ENCODE peak calls at places on chromosomes 16 and 17, in six cellular contexts. G is GM20000, Q is mesothelial cell of epicardium, P is HFFc6, X is WTC11, M is MM.1S. C is an unnamed sample.
A peak's percentile ranks its signal among the peaks of the same experiment; 100 is the strongest.

GRCh38 chr16:60217787-60218186 is 1483.7 kb upstream of the GOT2 start:
- DNase-seq in G (no peak), Q (no peak), P (no peak), X (peak; percentile 15), M (no peak), C (no peak)

GRCh38 chr17:5581655-5582054 is 2.7 kb downstream of the NLRP1 start:
- DNase-seq in G (no peak), Q (no peak), P (no peak), X (no peak), M (no peak), C (no peak)

GRCh38 chr16:61812251-61812650 is 224.0 kb downstream of the CDH8 start:
- DNase-seq in G (no peak), Q (no peak), P (no peak), X (no peak), M (no peak), C (no peak)

GRCh38 chr17:56099649-56100048 is 53.6 kb upstream of the ANKFN1 start:
- DNase-seq in G (no peak), Q (no peak), P (peak; percentile 74), X (no peak), M (no peak), C (no peak)

GRCh38 chr17:47989700-47990099 is 18.8 kb downstream of the CDK5RAP3 start:
- DNase-seq in G (no peak), Q (no peak), P (no peak), X (no peak), M (peak; percentile 83), C (no peak)

GRCh38 chr17:82603981-82604448 is 44.2 kb downstream of the WDR45B start:
- DNase-seq in G (peak; percentile 60), Q (no peak), P (no peak), X (no peak), M (no peak), C (no peak)

GRCh38 chr17:1627987-1628855 is at the start of gene SLC43A2:
- DNase-seq in G (peak; percentile 97), Q (peak; percentile 80), P (peak; percentile 52), X (peak; percentile 91), M (peak; percentile 87), C (peak; percentile 92)

GRCh38 chr17:31015639-31016038 is 44.8 kb downstream of the RNF135 start:
- DNase-seq in G (no peak), Q (no peak), P (no peak), X (peak; percentile 17), M (no peak), C (no peak)

GRCh38 chr17:6303664-6304063 is 131.3 kb downstream of the AIPL1 start:
- DNase-seq in G (peak; percentile 34), Q (peak; percentile 74), P (no peak), X (peak; percentile 70), M (peak; percentile 49), C (peak; percentile 24)

GRCh38 chr16:1126577-1126976 is 26.3 kb upstream of the CACNA1H start:
- DNase-seq in G (no peak), Q (no peak), P (no peak), X (no peak), M (no peak), C (no peak)

GRCh38 chr16:3712830-3713476 is 4.4 kb downstream of the TRAP1 start:
- DNase-seq in G (no peak), Q (no peak), P (no peak), X (no peak), M (no peak), C (no peak)

GRCh38 chr17:43881176-43881575 is 26.2 kb downstream of the MPP2 start:
- DNase-seq in G (no peak), Q (no peak), P (no peak), X (no peak), M (no peak), C (no peak)

DNA sequence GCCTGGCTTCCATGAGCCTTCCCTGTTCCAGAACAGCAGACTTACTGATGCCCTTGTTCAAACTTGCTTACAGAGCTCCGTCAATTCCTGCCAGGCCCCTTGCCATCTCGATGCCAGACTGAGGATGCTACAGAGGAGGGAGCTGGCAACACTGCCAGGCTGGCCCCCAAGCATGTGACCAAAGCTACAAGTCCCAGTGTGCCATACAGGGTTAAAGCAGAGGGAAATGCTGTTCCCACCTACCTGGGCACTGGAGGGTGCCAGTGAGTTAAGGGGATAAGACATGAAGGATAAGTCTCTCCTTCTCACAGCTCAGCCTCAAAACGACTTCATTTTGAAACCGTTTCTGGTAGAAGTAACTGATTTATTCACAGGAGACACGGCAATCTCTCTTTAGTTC is 33.5 kb upstream of the SREBF1 start:
- DNase-seq in G (no peak), Q (no peak), P (no peak), X (no peak), M (no peak), C (no peak)
- TF ChIP-seq CTCF in G (peak; percentile 13), Q (no peak), P (no peak), X (no peak), M (no peak), C (peak; percentile 7)

DNA sequence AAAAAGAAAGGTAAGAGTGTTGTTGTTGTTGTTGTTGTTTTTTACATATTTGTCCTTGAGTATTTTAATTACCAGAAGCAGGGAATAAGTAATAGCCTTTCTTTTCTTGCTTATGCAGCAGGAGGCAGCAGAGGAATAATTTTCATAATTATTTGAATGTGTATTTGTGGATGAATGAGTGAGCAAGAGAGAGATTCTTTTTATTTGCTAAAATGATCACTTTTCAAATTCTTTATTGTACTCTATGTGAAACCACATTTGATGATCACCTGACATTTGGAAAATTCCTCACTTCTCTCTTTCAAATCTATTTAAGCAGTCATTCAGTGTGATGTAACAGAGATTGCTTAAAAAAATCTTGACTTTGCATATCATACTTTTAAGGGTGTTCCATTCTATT is 223.6 kb downstream of the BCAS3 start:
- DNase-seq in G (no peak), Q (no peak), P (peak; percentile 1), X (no peak), M (no peak), C (no peak)
- TF ChIP-seq CTCF in G (no peak), Q (no peak), P (peak; percentile 54), X (no peak), M (no peak), C (no peak)

GRCh38 chr17:61157246-61157887 is 242.3 kb upstream of the TBX2 start:
- DNase-seq in G (no peak), Q (no peak), P (peak; percentile 38), X (no peak), M (no peak), C (no peak)
- TF ChIP-seq CTCF in G (no peak), Q (no peak), P (peak; percentile 38), X (no peak), M (no peak), C (no peak)

GRCh38 chr17:73645050-73645871 is 1.0 kb upstream of the SDK2 start:
- DNase-seq in G (peak; percentile 22), Q (peak; percentile 82), P (no peak), X (peak; percentile 63), M (no peak), C (no peak)

GRCh38 chr17:73647767-73648542 is 3.7 kb upstream of the SDK2 start:
- DNase-seq in G (no peak), Q (no peak), P (no peak), X (no peak), M (no peak), C (no peak)

GRCh38 chr17:73647331-73647730 is 3.1 kb upstream of the SDK2 start:
- DNase-seq in G (no peak), Q (no peak), P (no peak), X (no peak), M (no peak), C (no peak)

GRCh38 chr17:73648543-73648820 is 4.2 kb upstream of the SDK2 start:
- DNase-seq in G (no peak), Q (no peak), P (no peak), X (no peak), M (no peak), C (no peak)

DNA sequence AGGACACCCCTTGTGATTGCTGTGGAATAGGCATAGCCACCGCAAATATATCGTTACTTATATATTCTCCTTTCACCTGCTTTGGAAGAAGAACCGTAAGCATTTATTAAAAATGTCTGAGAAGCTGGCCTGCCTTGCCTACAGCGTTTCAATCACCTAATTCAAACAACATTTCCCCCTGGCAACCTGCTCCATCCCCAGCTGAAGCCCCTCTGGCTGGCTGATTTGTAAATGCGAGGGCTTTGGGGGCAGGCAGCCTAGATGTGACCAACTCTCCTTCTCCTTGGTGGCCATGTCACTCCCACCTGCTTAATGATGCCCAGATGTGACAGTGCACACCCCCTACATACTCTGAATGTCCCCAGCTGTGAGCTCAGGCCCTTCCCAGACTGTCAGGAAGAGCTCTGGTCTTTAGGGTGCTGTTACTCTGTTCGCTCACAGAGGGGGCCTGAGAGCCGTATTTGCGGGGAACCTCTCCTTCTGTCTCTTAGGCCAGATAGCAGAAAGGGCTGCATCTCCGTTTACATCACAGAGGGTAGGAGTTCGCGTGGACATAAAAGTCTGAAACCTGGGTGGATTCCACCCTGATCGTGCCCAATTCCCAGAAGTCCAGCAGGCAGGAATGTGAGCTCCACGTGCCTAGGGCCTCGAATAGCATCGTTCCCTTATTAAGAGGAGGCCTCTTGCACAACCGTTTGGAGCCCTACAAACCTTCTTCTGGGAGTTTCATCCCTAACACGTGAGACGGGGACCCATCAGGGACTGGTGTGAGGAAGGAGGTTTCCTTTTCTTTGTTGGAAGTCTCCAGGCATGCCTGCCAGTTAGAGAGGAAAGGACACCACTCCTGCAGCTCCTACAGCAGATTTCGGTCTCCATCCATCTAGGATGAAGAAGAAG is 2.4 kb upstream of the SDK2 start:
- DNase-seq in G (peak; percentile 25), Q (no peak), P (no peak), X (peak; percentile 61), M (no peak), C (no peak)
- TF ChIP-seq CTCF in G (no peak), Q (no peak), P (no peak), X (no peak), M (no peak), C (no peak)

DNA sequence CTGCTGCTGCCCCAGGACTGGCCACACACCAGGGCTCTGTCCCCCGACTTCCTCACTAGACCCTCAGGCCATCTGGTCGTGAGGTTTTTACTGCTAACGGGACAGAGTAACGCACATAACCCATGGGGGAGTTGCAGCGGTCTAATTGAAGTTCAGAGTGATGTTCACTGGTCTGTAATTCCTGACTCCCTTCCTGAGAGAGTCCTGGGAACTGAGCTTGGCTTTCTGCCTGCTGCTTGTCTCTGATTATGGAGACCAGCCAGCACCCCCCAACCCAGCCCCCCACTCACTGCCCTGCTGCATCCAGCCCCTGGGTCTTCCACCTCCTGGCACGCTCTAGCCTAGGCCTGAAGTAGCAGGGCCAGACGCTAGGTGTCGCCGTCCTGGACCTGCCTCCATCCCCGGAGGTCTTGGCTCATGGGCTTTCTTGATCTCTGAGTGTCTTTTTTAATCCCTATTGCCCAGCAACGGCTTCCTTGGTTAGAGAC is 192.9 kb downstream of the CCDC182 start:
- DNase-seq in G (peak; percentile 73), Q (peak; percentile 56), P (no peak), X (peak; percentile 81), M (no peak), C (peak; percentile 80)
- TF ChIP-seq CTCF in G (peak; percentile 84), Q (peak; percentile 33), P (peak; percentile 63), X (peak; percentile 57), M (no peak), C (peak; percentile 78)

GRCh38 chr16:75062944-75063444 is 53.6 kb downstream of the LDHD start:
- DNase-seq in G (no peak), Q (no peak), P (no peak), X (no peak), M (no peak), C (no peak)
- TF ChIP-seq CTCF in G (no peak), Q (no peak), P (no peak), X (no peak), M (no peak), C (no peak)

DNA sequence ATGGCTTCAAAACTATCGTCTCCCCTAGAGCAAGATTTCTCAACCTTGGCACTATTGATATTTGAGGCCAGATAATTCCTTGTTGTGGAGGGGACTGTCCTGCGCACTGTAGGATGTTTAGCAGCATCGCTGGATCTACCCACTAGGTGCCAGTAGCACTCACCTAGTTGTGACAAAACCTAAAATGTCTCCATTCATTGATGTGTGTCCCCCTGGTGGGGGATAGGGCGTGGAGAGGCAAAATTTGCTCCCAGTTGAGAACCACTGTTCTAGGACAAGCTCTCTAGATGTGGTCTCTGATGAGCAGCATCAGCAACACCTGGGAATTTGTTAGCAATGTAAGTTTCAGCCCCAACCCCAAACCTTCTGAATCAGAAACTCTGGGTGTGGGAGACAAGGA is 259.0 kb downstream of the XYLT1 start:
- DNase-seq in G (no peak), Q (no peak), P (peak; percentile 11), X (peak; percentile 65), M (peak; percentile 65), C (no peak)
- TF ChIP-seq CTCF in G (no peak), Q (no peak), P (peak; percentile 68), X (peak; percentile 50), M (peak; percentile 58), C (peak; percentile 37)